ENCODE peak calls at places on chromosome 9, in seven cellular contexts. S is Caco-2, A is heart right ventricle, D is foreskin fibroblast, E is cardiac fibroblast, L is HCT116, I is cardiac muscle cell. P is an unnamed sample.

GRCh38 chr9:4937436-4937835 is 47.6 kb upstream of the JAK2 start:
- DNase-seq in S (no peak), A (no peak), D (no peak), E (no peak), L (no peak), I (no peak), P (no peak)

GRCh38 chr9:129282308-129283211 is 104.5 kb upstream of the IER5L start:
- DNase-seq in S (no peak), A (no peak), D (no peak), E (no peak), L (no peak), I (no peak), P (no peak)

GRCh38 chr9:136081113-136081825 is 13.8 kb downstream of the NACC2 start:
- DNase-seq in S (no peak), A (peak), D (no peak), E (peak), L (no peak), I (no peak), P (no peak)

GRCh38 chr9:36276840-36277239 is 18.6 kb upstream of the GNE start:
- DNase-seq in S (peak), A (peak), D (peak), E (peak), L (no peak), I (peak), P (peak)

GRCh38 chr9:122468735-122469134 is 9.0 kb downstream of the OR1J1 start:
- DNase-seq in S (no peak), A (no peak), D (peak), E (peak), L (no peak), I (no peak), P (no peak)

GRCh38 chr9:113875420-113875916 is 641 bp upstream of the ZNF618 start:
- DNase-seq in S (no peak), A (no peak), D (peak), E (no peak), L (no peak), I (no peak), P (no peak)

GRCh38 chr9:33946779-33947535 is 101.7 kb downstream of the UBAP2 start:
- DNase-seq in S (no peak), A (no peak), D (peak), E (peak), L (no peak), I (no peak), P (peak)

GRCh38 chr9:125066839-125067619 is 76.3 kb downstream of the SCAI start:
- DNase-seq in S (no peak), A (no peak), D (peak), E (peak), L (no peak), I (no peak), P (no peak)

GRCh38 chr9:13088734-13089427 is 190.6 kb downstream of the MPDZ start:
- DNase-seq in S (no peak), A (peak), D (peak), E (peak), L (peak), I (peak), P (peak)

GRCh38 chr9:110745656-110746055 is 77.1 kb downstream of the MUSK start:
- DNase-seq in S (no peak), A (no peak), D (peak), E (peak), L (no peak), I (no peak), P (no peak)

GRCh38 chr9:2465921-2466460 is 155.6 kb upstream of the VLDLR start:
- DNase-seq in S (peak), A (no peak), D (peak), E (no peak), L (peak), I (peak), P (no peak)

GRCh38 chr9:30997291-30997690 is 1387.2 kb upstream of the ACO1 start:
- DNase-seq in S (no peak), A (no peak), D (no peak), E (no peak), L (no peak), I (no peak), P (no peak)

GRCh38 chr9:116901260-116901659 is 214.2 kb downstream of the TRIM32 start:
- DNase-seq in S (no peak), A (no peak), D (no peak), E (peak), L (no peak), I (no peak), P (no peak)

GRCh38 chr9:126440938-126441337 is 114.3 kb downstream of the MVB12B start:
- DNase-seq in S (no peak), A (no peak), D (peak), E (no peak), L (no peak), I (no peak), P (no peak)

GRCh38 chr9:109168170-109168569 is 1.1 kb upstream of the FRRS1L start:
- DNase-seq in S (no peak), A (no peak), D (no peak), E (no peak), L (no peak), I (no peak), P (no peak)

GRCh38 chr9:32339424-32339823 is 45.0 kb upstream of the ACO1 start:
- DNase-seq in S (no peak), A (no peak), D (no peak), E (no peak), L (no peak), I (no peak), P (no peak)

GRCh38 chr9:115717711-115718173 is 435.8 kb upstream of the PAPPA start:
- DNase-seq in S (no peak), A (no peak), D (peak), E (peak), L (no peak), I (no peak), P (no peak)

GRCh38 chr9:97628668-97629067 is 4.5 kb downstream of the TSTD2 start:
- DNase-seq in S (no peak), A (no peak), D (no peak), E (no peak), L (no peak), I (peak), P (no peak)

GRCh38 chr9:98101868-98102273 is 17.2 kb downstream of the TRIM14 start:
- DNase-seq in S (no peak), A (no peak), D (no peak), E (no peak), L (no peak), I (no peak), P (no peak)

GRCh38 chr9:78835928-78836450 is 539.1 kb downstream of the PSAT1 start:
- DNase-seq in S (no peak), A (no peak), D (no peak), E (no peak), L (no peak), I (no peak), P (no peak)

GRCh38 chr9:74570879-74571512 is 73.9 kb downstream of the RORB start:
- DNase-seq in S (no peak), A (no peak), D (peak), E (peak), L (peak), I (peak), P (peak)

GRCh38 chr9:125272697-125273096 is 11.1 kb downstream of the GAPVD1 start:
- DNase-seq in S (peak), A (no peak), D (peak), E (no peak), L (no peak), I (no peak), P (no peak)

GRCh38 chr9:72280913-72281500 is 84.0 kb downstream of the ZFAND5 start:
- DNase-seq in S (peak), A (peak), D (peak), E (peak), L (peak), I (peak), P (peak)

GRCh38 chr9:136098210-136098609 is 3.1 kb upstream of the NACC2 start:
- DNase-seq in S (no peak), A (no peak), D (no peak), E (no peak), L (no peak), I (no peak), P (no peak)

GRCh38 chr9:129276486-129277260 is 98.6 kb upstream of the IER5L start:
- DNase-seq in S (peak), A (peak), D (no peak), E (no peak), L (no peak), I (peak), P (no peak)

GRCh38 chr9:16276866-16277265 is 593.6 kb downstream of the BNC2 start:
- DNase-seq in S (no peak), A (no peak), D (no peak), E (no peak), L (no peak), I (no peak), P (no peak)

GRCh38 chr9:35746583-35746982 is 2.4 kb downstream of the GBA2 start:
- DNase-seq in S (no peak), A (no peak), D (peak), E (peak), L (no peak), I (no peak), P (no peak)

GRCh38 chr9:109918359-109919163 is 138.6 kb downstream of the PALM2AKAP2 start:
- DNase-seq in S (no peak), A (no peak), D (peak), E (peak), L (no peak), I (no peak), P (no peak)

GRCh38 chr9:28031521-28032177 is 458.4 kb upstream of the C9orf72 start:
- DNase-seq in S (no peak), A (no peak), D (no peak), E (no peak), L (no peak), I (no peak), P (no peak)

GRCh38 chr9:14383296-14383695 is 69.4 kb upstream of the NFIB start:
- DNase-seq in S (no peak), A (peak), D (peak), E (peak), L (no peak), I (peak), P (no peak)

GRCh38 chr9:83199240-83199639 is 136.3 kb upstream of the RASEF start:
- DNase-seq in S (peak), A (peak), D (peak), E (peak), L (peak), I (peak), P (no peak)

GRCh38 chr9:94772654-94773303 is 46.3 kb downstream of the AOPEP start:
- DNase-seq in S (no peak), A (no peak), D (peak), E (no peak), L (no peak), I (no peak), P (peak)

GRCh38 chr9:106277931-106278330 is 583.6 kb downstream of the TMEM38B start:
- DNase-seq in S (no peak), A (no peak), D (no peak), E (no peak), L (no peak), I (no peak), P (no peak)

GRCh38 chr9:4144869-4145268 is 155.0 kb downstream of the GLIS3 start:
- DNase-seq in S (no peak), A (no peak), D (peak), E (peak), L (no peak), I (no peak), P (no peak)

GRCh38 chr9:136847065-136847826 is 2.0 kb upstream of the PHPT1 start:
- DNase-seq in S (no peak), A (peak), D (peak), E (peak), L (peak), I (peak), P (no peak)

GRCh38 chr9:114905160-114905940 is 25.0 kb downstream of the TNFSF8 start:
- DNase-seq in S (no peak), A (no peak), D (peak), E (no peak), L (no peak), I (no peak), P (no peak)

GRCh38 chr9:114591206-114591853 is 3.8 kb downstream of the ATP6V1G1 start:
- DNase-seq in S (no peak), A (no peak), D (peak), E (peak), L (no peak), I (no peak), P (no peak)

GRCh38 chr9:108759835-108760234 is 96.0 kb downstream of the ACTL7B start:
- DNase-seq in S (no peak), A (no peak), D (no peak), E (no peak), L (no peak), I (no peak), P (no peak)

GRCh38 chr9:127741831-127742434 is 6.8 kb upstream of the TOR2A start:
- DNase-seq in S (peak), A (peak), D (peak), E (no peak), L (peak), I (peak), P (no peak)
- H3K4me3 ChIP-seq in S (no peak), A (peak), D (peak), E (no peak), L (no peak), I (peak), P (peak)

GRCh38 chr9:22216730-22217160 is 207.6 kb upstream of the CDKN2B start:
- DNase-seq in S (no peak), A (no peak), D (peak), E (peak), L (peak), I (no peak), P (no peak)
- TF ChIP-seq CTCF in S (no peak), A (no peak), D (no peak), E (no peak), L (peak), I (no peak), P (no peak)

GRCh38 chr9:127644428-127644827 is 32.4 kb downstream of the STXBP1 start:
- DNase-seq in S (no peak), A (no peak), D (no peak), E (no peak), L (no peak), I (no peak), P (no peak)

GRCh38 chr9:127642047-127642740 is 30.1 kb downstream of the STXBP1 start:
- DNase-seq in S (no peak), A (no peak), D (no peak), E (no peak), L (no peak), I (no peak), P (no peak)

GRCh38 chr9:127647451-127647850 is 35.4 kb downstream of the STXBP1 start:
- DNase-seq in S (no peak), A (no peak), D (no peak), E (no peak), L (no peak), I (no peak), P (no peak)

GRCh38 chr9:127640908-127641545 is 28.9 kb downstream of the STXBP1 start:
- DNase-seq in S (no peak), A (no peak), D (no peak), E (no peak), L (no peak), I (no peak), P (no peak)

GRCh38 chr9:127644943-127645342 is 32.9 kb downstream of the STXBP1 start:
- DNase-seq in S (no peak), A (no peak), D (no peak), E (peak), L (no peak), I (no peak), P (no peak)
- H3K4me3 ChIP-seq in S (no peak), A (no peak), D (no peak), E (no peak), L (no peak), I (no peak), P (no peak)

GRCh38 chr9:92658611-92659010 is 11.3 kb downstream of the IPPK start:
- DNase-seq in S (no peak), A (no peak), D (no peak), E (no peak), L (no peak), I (no peak), P (no peak)

GRCh38 chr9:92657296-92658094 is 12.4 kb downstream of the IPPK start:
- DNase-seq in S (no peak), A (no peak), D (no peak), E (peak), L (no peak), I (no peak), P (no peak)

GRCh38 chr9:92656537-92656925 is 13.4 kb downstream of the IPPK start:
- DNase-seq in S (no peak), A (no peak), D (no peak), E (no peak), L (no peak), I (no peak), P (no peak)

GRCh38 chr9:92659601-92660000 is 10.3 kb downstream of the IPPK start:
- DNase-seq in S (no peak), A (no peak), D (no peak), E (no peak), L (no peak), I (peak), P (no peak)

GRCh38 chr9:92658176-92658575 is 11.8 kb downstream of the IPPK start:
- DNase-seq in S (no peak), A (no peak), D (no peak), E (no peak), L (no peak), I (no peak), P (no peak)
- TF ChIP-seq CTCF in S (no peak), A (no peak), D (no peak), E (no peak), L (no peak), I (no peak), P (no peak)

DNA sequence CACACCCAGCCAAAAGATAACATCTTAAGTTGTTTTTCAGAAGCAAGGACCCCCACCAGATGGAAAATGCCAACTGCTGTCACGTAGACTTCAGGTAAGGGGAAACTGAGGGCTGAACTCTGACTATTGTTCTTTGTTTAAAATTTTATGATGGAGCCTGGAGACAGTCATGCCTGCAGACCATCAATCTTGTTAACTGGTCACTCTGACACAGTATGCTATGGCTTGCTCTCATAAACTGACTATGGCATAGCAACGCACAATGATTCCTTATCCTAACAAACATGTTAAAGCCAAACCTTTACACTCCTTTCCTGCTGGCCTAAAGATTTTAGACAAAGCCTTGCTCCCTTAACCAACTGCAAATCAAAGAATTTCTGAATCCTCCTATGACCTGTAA is 43.6 kb upstream of the GOLM1 start:
- DNase-seq in S (no peak), A (no peak), D (no peak), E (no peak), L (no peak), I (no peak), P (no peak)
- H3K4me3 ChIP-seq in S (no peak), A (no peak), D (no peak), E (no peak), L (no peak), I (no peak), P (no peak)

GRCh38 chr9:130844028-130844427 is 9.0 kb downstream of the ABL1 start:
- DNase-seq in S (no peak), A (no peak), D (no peak), E (no peak), L (no peak), I (no peak), P (no peak)
- TF ChIP-seq CTCF in S (no peak), A (no peak), D (no peak), E (no peak), L (no peak), I (no peak), P (no peak)

DNA sequence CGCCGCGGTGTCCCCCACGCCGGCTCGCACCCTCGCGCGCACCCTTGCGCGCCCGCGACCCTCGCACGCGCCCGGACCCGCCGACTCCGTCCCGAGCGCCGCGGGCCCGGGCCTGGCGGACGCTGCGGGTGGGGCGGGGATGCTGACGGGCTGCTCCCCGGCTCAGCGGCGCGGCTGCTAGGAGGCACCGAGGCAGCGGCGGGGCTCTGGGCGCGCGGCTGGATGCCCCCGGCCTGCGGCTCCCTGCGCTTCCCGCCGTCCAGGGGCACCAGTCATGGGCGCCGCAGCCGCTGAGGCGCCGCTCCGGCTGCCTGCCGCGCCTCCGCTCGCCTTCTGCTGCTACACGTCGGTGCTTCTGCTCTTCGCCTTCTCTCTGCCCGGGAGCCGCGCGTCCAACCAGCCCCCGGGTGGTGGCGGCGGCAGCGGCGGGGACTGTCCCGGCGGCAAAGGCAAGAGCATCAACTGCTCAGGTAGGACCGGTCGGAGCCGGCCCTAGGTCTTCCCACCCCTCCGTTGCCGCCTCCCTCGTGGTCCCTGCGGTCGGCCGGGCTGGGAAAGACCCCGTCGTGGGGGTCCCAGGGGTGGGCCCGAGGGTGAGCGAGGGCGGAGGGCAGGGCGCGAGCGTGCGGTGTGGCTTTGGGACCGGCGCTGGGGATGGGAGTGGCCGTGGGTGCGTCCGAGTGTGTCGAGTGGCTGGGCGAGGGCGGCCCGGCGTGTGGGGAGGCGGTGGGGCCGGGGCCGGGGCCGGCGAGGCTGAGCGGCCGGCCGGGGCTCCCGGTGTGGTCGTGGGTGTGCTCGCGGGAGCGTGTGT is 527 bp downstream of the TMEFF1 start:
- DNase-seq in S (peak), A (no peak), D (peak), E (peak), L (no peak), I (peak), P (no peak)
- H3K4me3 ChIP-seq in S (peak), A (peak), D (peak), E (peak), L (peak), I (peak), P (peak)

DNA sequence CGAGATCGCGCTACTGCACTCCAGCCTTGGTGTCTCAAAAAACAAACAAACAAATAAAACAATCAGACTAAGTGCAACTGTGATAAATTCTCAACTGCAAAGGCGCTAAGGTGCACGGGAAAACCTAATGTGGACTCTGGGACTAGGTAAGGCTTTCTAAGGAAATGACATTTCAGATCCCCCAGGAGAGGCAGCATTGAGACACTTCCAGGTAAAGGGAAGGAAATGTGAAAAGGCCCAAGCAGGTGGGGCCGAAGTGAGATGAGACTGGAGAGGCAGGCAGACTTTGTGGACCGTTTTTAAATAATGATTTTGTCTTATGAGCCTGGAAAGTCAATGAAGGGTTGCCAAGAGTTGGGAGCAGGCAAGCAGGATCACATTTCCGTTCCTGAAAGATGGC is 1.9 kb upstream of the APBA1 start:
- DNase-seq in S (no peak), A (no peak), D (peak), E (no peak), L (peak), I (no peak), P (no peak)
- TF ChIP-seq CTCF in S (no peak), A (no peak), D (no peak), E (no peak), L (peak), I (no peak), P (no peak)

DNA sequence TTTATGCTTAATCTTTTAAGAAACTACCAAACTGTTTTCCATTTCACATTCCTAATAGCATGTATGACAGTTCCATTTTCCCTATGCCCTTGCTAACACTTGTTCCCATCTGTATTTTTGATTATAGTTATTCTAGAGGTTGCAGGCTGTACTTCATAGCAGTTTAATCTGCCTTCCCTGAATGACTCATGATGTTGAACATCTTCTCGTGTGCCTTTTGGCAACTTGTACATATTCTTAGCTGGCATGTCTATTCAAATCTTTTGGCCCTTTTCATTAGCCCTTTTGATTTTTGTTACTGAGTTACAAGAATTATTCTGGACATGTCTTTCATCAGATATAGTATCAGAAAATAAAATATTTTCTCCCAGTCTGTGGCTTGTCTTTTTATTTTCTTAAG is 320.3 kb downstream of the DIRAS2 start:
- DNase-seq in S (no peak), A (no peak), D (no peak), E (no peak), L (no peak), I (no peak), P (no peak)
- H3K4me3 ChIP-seq in S (no peak), A (no peak), D (no peak), E (no peak), L (no peak), I (no peak), P (no peak)